ENCODE peak calls at places on chromosomes 13 and 19, in four cellular contexts. J is GM23248, T is K562, F is keratinocyte. E is an unnamed sample.

GRCh38 chr19:11377237-11377636 is 2.8 kb downstream of the SWSAP1 start:
- DNase-seq in J (peak; percentile 87), F (no peak), T (peak; percentile 43), E (no peak)

GRCh38 chr13:25463496-25463895 is 91.7 kb downstream of the ATP8A2 start:
- DNase-seq in F (no peak), J (peak; percentile 33), T (no peak), E (no peak)

GRCh38 chr13:110138009-110138699 is 168.8 kb downstream of the COL4A1 start:
- DNase-seq in F (no peak), J (peak; percentile 93), T (peak; percentile 21), E (no peak)

GRCh38 chr19:33310606-33311325 is 8.4 kb upstream of the CEBPA start:
- DNase-seq in J (no peak), T (no peak), F (no peak), E (no peak)

GRCh38 chr13:113666951-113667701 is at the start of gene GRK1:
- DNase-seq in T (no peak), J (no peak), F (no peak), E (no peak)

GRCh38 chr19:12993562-12993961 is 1.7 kb upstream of the NFIX start:
- DNase-seq in J (no peak), F (no peak), T (no peak), E (no peak)

GRCh38 chr13:59982631-59983382 is 180.9 kb downstream of the DIAPH3 start:
- DNase-seq in J (no peak), F (no peak), T (peak; percentile 5), E (no peak)

GRCh38 chr19:27745978-27746542 is 1466.9 kb downstream of the UQCRFS1 start:
- DNase-seq in T (no peak), J (no peak), F (no peak), E (no peak)

GRCh38 chr13:113655358-113656014 is 2.5 kb downstream of the ATP4B start:
- DNase-seq in T (no peak), F (no peak), J (no peak), E (no peak)

GRCh38 chr19:5826531-5827341 is 12.8 kb downstream of the FUT6 start:
- DNase-seq in J (peak; percentile 67), T (no peak), F (no peak), E (no peak)

GRCh38 chr19:47058621-47059020 is 10.2 kb upstream of the TMEM160 start:
- DNase-seq in T (peak; percentile 48), J (no peak), F (no peak), E (no peak)

GRCh38 chr19:7265963-7266362 is 28.3 kb downstream of the INSR start:
- DNase-seq in J (no peak), F (no peak), T (no peak), E (no peak)

GRCh38 chr19:49896863-49897621 is at the start of gene IL4I1:
- DNase-seq in T (no peak), F (no peak), J (peak; percentile 28), E (no peak)

GRCh38 chr19:56105090-56105701 is 15.9 kb downstream of the ZNF787 start:
- DNase-seq in J (peak; percentile 76), F (no peak), T (no peak), E (no peak)

GRCh38 chr13:65866138-65866537 is 1364.0 kb downstream of the PCDH9 start:
- DNase-seq in F (no peak), J (no peak), T (no peak), E (no peak)

GRCh38 chr13:102658678-102659077 is 36.2 kb downstream of the METTL21C start:
- DNase-seq in F (no peak), T (no peak), J (peak; percentile 15), E (no peak)

GRCh38 chr13:107258599-107259187 is 690.8 kb upstream of the ARGLU1 start:
- DNase-seq in T (no peak), F (no peak), J (peak; percentile 32), E (no peak)

GRCh38 chr13:24097064-24097463 is 63.5 kb upstream of the SPATA13 start:
- DNase-seq in T (no peak), F (no peak), J (peak; percentile 92), E (peak; percentile 42)

GRCh38 chr19:45809643-45810159 is 5.4 kb downstream of the RSPH6A start:
- DNase-seq in F (no peak), T (peak; percentile 52), J (peak; percentile 58), E (no peak)

GRCh38 chr13:90732049-90732448 is 615.4 kb upstream of the MIR17HG start:
- DNase-seq in T (no peak), F (no peak), J (no peak), E (no peak)

GRCh38 chr19:42683917-42684513 is 56.3 kb downstream of the PSG3 start:
- DNase-seq in T (peak; percentile 46), J (peak; percentile 32), F (no peak), E (no peak)

GRCh38 chr13:100039740-100040139 is 49.2 kb upstream of the PCCA start:
- DNase-seq in J (no peak), T (no peak), F (no peak), E (no peak)

GRCh38 chr19:47272448-47273312 is 2.0 kb upstream of the INAFM1 start:
- DNase-seq in T (no peak), J (peak; percentile 52), F (no peak), E (no peak)

GRCh38 chr13:106493569-106493968 is 41.9 kb downstream of the EFNB2 start:
- DNase-seq in F (no peak), T (no peak), J (no peak), E (no peak)

GRCh38 chr19:29702161-29702957 is 12.7 kb downstream of the C19orf12 start:
- DNase-seq in J (no peak), F (no peak), T (no peak), E (no peak)

GRCh38 chr13:19864018-19864338 is 529 bp upstream of the ZMYM5 start:
- DNase-seq in T (peak; percentile 65), F (no peak), J (peak; percentile 78), E (no peak)

GRCh38 chr13:109694972-109695371 is 91.4 kb downstream of the IRS2 start:
- DNase-seq in J (no peak), T (peak; percentile 5), F (no peak), E (no peak)

GRCh38 chr13:48165063-48165462 is 67.9 kb upstream of the ITM2B start:
- DNase-seq in J (peak; percentile 12), T (no peak), F (no peak), E (no peak)

GRCh38 chr19:40921005-40921897 is 39.2 kb upstream of the CYP2A7 start:
- DNase-seq in F (no peak), J (peak; percentile 4), T (no peak), E (no peak)

GRCh38 chr13:48214519-48215121 is 18.4 kb upstream of the ITM2B start:
- DNase-seq in T (no peak), J (no peak), F (no peak), E (no peak)

GRCh38 chr13:109547942-109548860 is 238.2 kb downstream of the IRS2 start:
- DNase-seq in T (no peak), F (no peak), J (no peak), E (peak; percentile 96)

GRCh38 chr13:22108283-22108897 is 437.5 kb downstream of the FGF9 start:
- DNase-seq in T (no peak), J (peak; percentile 54), F (no peak), E (no peak)
- H3K9me3 ChIP-seq in T (no peaks in the 10 kb centered on the region), J (no peaks in the 10 kb centered on the region), F (peaks cover 7% of the 10 kb centered on the region), E (no peaks in the 10 kb centered on the region)

GRCh38 chr19:2699413-2700142 is 2.9 kb downstream of the GNG7 start:
- DNase-seq in T (no peak), J (no peak), F (no peak), E (no peak)

GRCh38 chr19:2703077-2703437 is 563 bp upstream of the GNG7 start:
- DNase-seq in J (no peak), T (no peak), F (no peak), E (no peak)

GRCh38 chr19:2702170-2703076 is at the start of gene GNG7:
- DNase-seq in T (peak; percentile 100), F (peak; percentile 17), J (peak; percentile 77), E (no peak)

GRCh38 chr19:2701361-2702169 is 929 bp downstream of the GNG7 start:
- DNase-seq in J (no peak), T (no peak), F (no peak), E (no peak)

GRCh38 chr19:2700660-2701360 is 1.7 kb downstream of the GNG7 start:
- DNase-seq in J (no peak), F (no peak), T (no peak), E (no peak)
- TF ChIP-seq EZH2 in J (peak; percentile 47), F (peak; percentile 74), T (no peak), E (peak; percentile 25)

GRCh38 chr19:54551293-54551692 is 22.3 kb upstream of the LILRA2 start:
- DNase-seq in T (no peak), J (no peak), F (no peak), E (no peak)

GRCh38 chr19:54552913-54553310 is 20.7 kb upstream of the LILRA2 start:
- DNase-seq in J (no peak), T (no peak), F (no peak), E (no peak)

GRCh38 chr19:54551950-54552912 is 21.4 kb upstream of the LILRA2 start:
- DNase-seq in F (no peak), T (no peak), J (no peak), E (no peak)

GRCh38 chr19:54549224-54549623 is 24.4 kb upstream of the LILRA2 start:
- DNase-seq in J (no peak), F (no peak), T (no peak), E (no peak)

DNA sequence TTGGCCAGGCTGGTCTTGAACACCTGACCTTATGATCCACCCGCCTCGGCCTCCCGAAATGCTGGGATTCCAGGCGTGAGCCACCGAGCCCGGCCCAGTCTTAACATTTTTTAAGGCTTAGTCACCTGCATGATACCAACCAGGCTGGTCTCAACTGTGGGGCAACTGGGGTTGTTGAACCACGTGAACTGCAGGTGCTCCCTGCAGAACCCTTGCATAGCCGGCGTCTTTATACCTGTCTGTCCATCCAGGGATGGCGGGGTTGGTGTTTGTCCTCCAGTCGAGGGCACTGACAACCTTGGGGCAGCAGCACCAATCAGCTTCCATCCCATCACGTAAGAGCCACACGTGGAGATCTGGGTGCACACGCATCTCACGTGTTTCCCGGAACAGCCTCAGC is 24.8 kb upstream of the LILRA2 start:
- DNase-seq in F (no peak), T (no peak), J (no peak), E (no peak)
- H3K9me3 ChIP-seq in F (peaks cover 15% of the 10 kb centered on the region), T (no peaks in the 10 kb centered on the region), J (no peaks in the 10 kb centered on the region), E (no peaks in the 10 kb centered on the region)

GRCh38 chr19:50909240-50910070 is 1.7 kb downstream of the KLK4 start:
- DNase-seq in J (peak; percentile 58), F (no peak), T (peak; percentile 99), E (no peak)

GRCh38 chr19:50912727-50913716 is 1.8 kb upstream of the KLK4 start:
- DNase-seq in J (peak; percentile 51), F (no peak), T (peak; percentile 28), E (no peak)

GRCh38 chr19:50910722-50911121 is 473 bp downstream of the KLK4 start:
- DNase-seq in T (no peak), F (no peak), J (no peak), E (no peak)

GRCh38 chr19:50912102-50912599 is 956 bp upstream of the KLK4 start:
- DNase-seq in J (no peak), F (no peak), T (no peak), E (no peak)

GRCh38 chr19:50911206-50912101 is at the start of gene KLK4:
- DNase-seq in J (no peak), F (no peak), T (no peak), E (no peak)
- TF ChIP-seq EZH2 in J (no peak), F (no peak), T (no peak), E (no peak)

GRCh38 chr19:44277331-44277730 is 17.6 kb downstream of the ZNF233 start:
- DNase-seq in T (no peak), F (peak; percentile 41), J (no peak), E (no peak)
- H3K9me3 ChIP-seq in T (peaks cover 1% of the 10 kb centered on the region), F (peaks cover 3% of the 10 kb centered on the region), J (no peaks in the 10 kb centered on the region), E (no peaks in the 10 kb centered on the region)

E was measured in SK-N-MC.